ENCODE peak calls at places on chromosomes 2 and 18, in four cellular contexts. E, B, I and Y are unnamed samples.

GRCh38 chr2:60735496-60736250 is 20.4 kb upstream of the PAPOLG start:
- DNase-seq in I (peak), B (no peak), E (peak), Y (peak)

GRCh38 chr2:85702172-85702571 is 8.0 kb downstream of the GNLY start:
- DNase-seq in I (no peak), E (no peak), B (peak), Y (peak)

GRCh38 chr2:238486123-238486848 is 59.6 kb downstream of the ASB1 start:
- DNase-seq in I (no peak), E (no peak), B (no peak), Y (no peak)

GRCh38 chr2:215773728-215774127 is 239.6 kb downstream of the MREG start:
- DNase-seq in E (no peak), I (no peak), B (peak), Y (no peak)

GRCh38 chr2:74548285-74548918 is 5.3 kb downstream of the LOXL3 start:
- DNase-seq in I (peak), E (no peak), B (no peak), Y (no peak)

GRCh38 chr2:162243305-162243693 is at the start of gene FAP:
- DNase-seq in E (no peak), B (peak), I (no peak), Y (no peak)

GRCh38 chr2:47226124-47227040 is 71.3 kb upstream of the STPG4 start:
- DNase-seq in B (no peak), I (peak), E (no peak), Y (no peak)

GRCh38 chr2:43482974-43483373 is 112.9 kb downstream of the THADA start:
- DNase-seq in E (no peak), B (no peak), I (no peak), Y (no peak)

GRCh38 chr2:128390991-128391630 is 72.4 kb upstream of the HS6ST1 start:
- DNase-seq in I (no peak), E (no peak), B (no peak), Y (peak)

GRCh38 chr18:58615150-58616132 is 13.4 kb downstream of the ALPK2 start:
- DNase-seq in E (peak), B (no peak), I (no peak), Y (no peak)

GRCh38 chr18:3037423-3037915 is 24.5 kb upstream of the LPIN2 start:
- DNase-seq in E (no peak), I (no peak), B (peak), Y (peak)

GRCh38 chr2:16662440-16662839 is 3.2 kb downstream of the CYRIA start:
- DNase-seq in E (no peak), I (no peak), B (no peak), Y (no peak)

GRCh38 chr2:40230717-40231300 is 221.1 kb downstream of the SLC8A1 start:
- DNase-seq in E (no peak), B (no peak), I (no peak), Y (peak)

GRCh38 chr2:1509271-1509995 is 96.2 kb downstream of the TPO start:
- DNase-seq in I (no peak), B (no peak), E (no peak), Y (no peak)

GRCh38 chr2:14778015-14778414 is 145.5 kb downstream of the LRATD1 start:
- DNase-seq in I (no peak), E (no peak), B (no peak), Y (no peak)